ENCODE peak calls at places on chromosomes 4 and X, in four cellular contexts. Q, L, A and J are unnamed samples.

GRCh38 chrX:31893525-31893924 is 821.7 kb upstream of the FTHL17 start:
- DNase-seq in L (no peak), Q (no peak), A (no peak), J (no peak)

GRCh38 chr4:141814499-141814898 is 178.1 kb downstream of the IL15 start:
- DNase-seq in Q (no peak), L (no peak), A (no peak), J (no peak)

GRCh38 chrX:72121381-72121780 is 10.3 kb downstream of the RTL5 start:
- DNase-seq in L (no peak), Q (no peak), A (peak), J (peak)

GRCh38 chr4:74267998-74268606 is 40.2 kb upstream of the EPGN start:
- DNase-seq in L (no peak), Q (no peak), A (no peak), J (no peak)

GRCh38 chr4:140061883-140062282 is 92.1 kb downstream of the MAML3 start:
- DNase-seq in L (no peak), Q (no peak), A (no peak), J (no peak)

GRCh38 chr4:74541611-74542177 is 96.8 kb downstream of the AREG start:
- DNase-seq in Q (peak), L (peak), A (no peak), J (no peak)

GRCh38 chrX:120755066-120755846 is 120.4 kb downstream of the CT47B1 start:
- DNase-seq in A (peak), L (peak), Q (no peak), J (no peak)

GRCh38 chr4:183770900-183771299 is 111.8 kb downstream of the TRAPPC11 start:
- DNase-seq in Q (no peak), L (no peak), A (no peak), J (no peak)

GRCh38 chr4:19693949-19694597 is 557.6 kb upstream of the SLIT2 start:
- DNase-seq in A (no peak), L (no peak), Q (no peak), J (no peak)

GRCh38 chr4:931194-931959 is 739 bp downstream of the GAK start:
- DNase-seq in Q (no peak), A (no peak), L (peak), J (no peak)

GRCh38 chr4:3324093-3324815 is 31.4 kb downstream of the RGS12 start:
- DNase-seq in Q (no peak), L (no peak), A (no peak), J (no peak)

GRCh38 chrX:153687121-153688039 is at the start of gene SLC6A8:
- DNase-seq in A (peak), Q (peak), L (peak), J (peak)

GRCh38 chr4:17817027-17817426 is 6.2 kb downstream of the NCAPG start:
- DNase-seq in Q (peak), A (no peak), L (no peak), J (no peak)

GRCh38 chr4:129064717-129065116 is 28.6 kb downstream of the SCLT1 start:
- DNase-seq in Q (no peak), L (no peak), A (no peak), J (no peak)

GRCh38 chrX:2224141-2224540 is 276.6 kb downstream of the DHRSX start:
- DNase-seq in L (no peak), Q (no peak), A (no peak), J (no peak)

GRCh38 chrX:119189586-119189985 is 46.5 kb upstream of the PGRMC1 start:
- DNase-seq in A (no peak), Q (no peak), L (peak), J (no peak)

GRCh38 chrX:79081895-79082512 is 62.5 kb upstream of the GPR174 start:
- DNase-seq in A (peak), Q (peak), L (peak), J (no peak)

GRCh38 chr4:48033825-48034413 is 17.3 kb downstream of the NIPAL1 start:
- DNase-seq in A (peak), L (peak), Q (peak), J (no peak)

GRCh38 chrX:11558972-11559371 is 106.7 kb downstream of the ARHGAP6 start:
- DNase-seq in Q (peak), A (peak), L (peak), J (peak)

GRCh38 chr4:16457944-16458343 is 231.7 kb upstream of the TAPT1 start:
- DNase-seq in A (no peak), L (no peak), Q (no peak), J (no peak)

GRCh38 chr4:152273343-152273742 is 262.5 kb downstream of the FBXW7 start:
- DNase-seq in L (no peak), Q (no peak), A (no peak), J (no peak)

GRCh38 chrX:103919336-103919682 is 43.1 kb upstream of the TMSB15B start:
- DNase-seq in Q (peak), L (peak), A (peak), J (no peak)

GRCh38 chrX:117990438-117990837 is 126.2 kb downstream of the KLHL13 start:
- DNase-seq in A (no peak), Q (no peak), L (no peak), J (no peak)

GRCh38 chr4:149108626-149109025 is 666.4 kb upstream of the NR3C2 start:
- DNase-seq in Q (no peak), L (no peak), A (no peak), J (no peak)

GRCh38 chr4:94577136-94577535 is 125.4 kb downstream of the PDLIM5 start:
- DNase-seq in L (peak), Q (no peak), A (no peak), J (peak)

GRCh38 chrX:40107291-40108083 is 9.7 kb upstream of the BCOR start:
- DNase-seq in L (peak), A (no peak), Q (peak), J (peak)

GRCh38 chr4:108144451-108144850 is 24.3 kb downstream of the LEF1 start:
- DNase-seq in Q (no peak), L (no peak), A (no peak), J (no peak)

GRCh38 chr4:7540654-7541413 is 106.1 kb upstream of the PSAPL1 start:
- DNase-seq in Q (no peak), A (no peak), L (no peak), J (no peak)

GRCh38 chrX:107731831-107732502 is 43.6 kb downstream of the TSC22D3 start:
- DNase-seq in A (no peak), Q (peak), L (peak), J (peak)

GRCh38 chr4:15725608-15726007 is 22.7 kb downstream of the BST1 start:
- DNase-seq in Q (no peak), L (no peak), A (no peak), J (no peak)

GRCh38 chr4:180426938-180427337 is 1816.3 kb upstream of the TENM3 start:
- DNase-seq in Q (no peak), A (no peak), L (no peak), J (no peak)